ENCODE peak calls at places on chromosome 5, in four cellular contexts. L, H, W and Y are unnamed samples.

GRCh38 chr5:54329731-54330709 is 19.6 kb upstream of the ARL15 start:
- DNase-seq in L (no peak), H (peak; percentile 44), W (no peak), Y (no peak)

GRCh38 chr5:168186289-168187074 is 105.0 kb upstream of the WWC1 start:
- DNase-seq in L (no peak), H (no peak), W (no peak), Y (no peak)

GRCh38 chr5:154273028-154273617 is 82.6 kb downstream of the GALNT10 start:
- DNase-seq in L (no peak), H (peak; percentile 44), W (no peak), Y (peak; percentile 73)

GRCh38 chr5:53369681-53370080 is 110.7 kb upstream of the FST start:
- DNase-seq in L (no peak), H (no peak), W (no peak), Y (no peak)

GRCh38 chr5:149387081-149387611 is 8.1 kb upstream of the IL17B start:
- DNase-seq in L (no peak), H (no peak), W (no peak), Y (no peak)

GRCh38 chr5:103862398-103862797 is 299.8 kb upstream of the NUDT12 start:
- DNase-seq in L (no peak), H (no peak), W (no peak), Y (no peak)

GRCh38 chr5:165139730-165140129 is 1634.3 kb downstream of the MAT2B start:
- DNase-seq in L (no peak), H (no peak), W (no peak), Y (no peak)

GRCh38 chr5:157511656-157512644 is 51.9 kb downstream of the NIPAL4 start:
- DNase-seq in L (peak; percentile 30), H (peak; percentile 86), W (peak; percentile 79), Y (peak; percentile 71)

GRCh38 chr5:98510111-98510510 is 263.4 kb upstream of the RGMB start:
- DNase-seq in L (no peak), H (no peak), W (peak; percentile 0), Y (no peak)

GRCh38 chr5:2128696-2129340 is 246.1 kb upstream of the IRX4 start:
- DNase-seq in L (no peak), H (no peak), W (no peak), Y (no peak)

GRCh38 chr5:127619908-127620479 is 28.9 kb upstream of the CTXN3 start:
- DNase-seq in L (no peak), H (no peak), W (no peak), Y (no peak)

GRCh38 chr5:172528440-172528839 is 74.1 kb upstream of the SH3PXD2B start:
- DNase-seq in L (no peak), H (no peak), W (no peak), Y (no peak)

GRCh38 chr5:161311965-161312364 is 234.6 kb downstream of the GABRB2 start:
- DNase-seq in L (no peak), H (no peak), W (no peak), Y (no peak)

GRCh38 chr5:37738057-37738691 is 101.7 kb downstream of the GDNF start:
- DNase-seq in L (no peak), H (no peak), W (peak; percentile 16), Y (no peak)

GRCh38 chr5:87400305-87400899 is 12.3 kb downstream of the CCNH start:
- DNase-seq in L (no peak), H (peak; percentile 48), W (peak; percentile 13), Y (peak; percentile 30)

GRCh38 chr5:167906209-167906853 is 385.1 kb upstream of the WWC1 start:
- DNase-seq in L (peak; percentile 21), H (no peak), W (no peak), Y (no peak)

DNA sequence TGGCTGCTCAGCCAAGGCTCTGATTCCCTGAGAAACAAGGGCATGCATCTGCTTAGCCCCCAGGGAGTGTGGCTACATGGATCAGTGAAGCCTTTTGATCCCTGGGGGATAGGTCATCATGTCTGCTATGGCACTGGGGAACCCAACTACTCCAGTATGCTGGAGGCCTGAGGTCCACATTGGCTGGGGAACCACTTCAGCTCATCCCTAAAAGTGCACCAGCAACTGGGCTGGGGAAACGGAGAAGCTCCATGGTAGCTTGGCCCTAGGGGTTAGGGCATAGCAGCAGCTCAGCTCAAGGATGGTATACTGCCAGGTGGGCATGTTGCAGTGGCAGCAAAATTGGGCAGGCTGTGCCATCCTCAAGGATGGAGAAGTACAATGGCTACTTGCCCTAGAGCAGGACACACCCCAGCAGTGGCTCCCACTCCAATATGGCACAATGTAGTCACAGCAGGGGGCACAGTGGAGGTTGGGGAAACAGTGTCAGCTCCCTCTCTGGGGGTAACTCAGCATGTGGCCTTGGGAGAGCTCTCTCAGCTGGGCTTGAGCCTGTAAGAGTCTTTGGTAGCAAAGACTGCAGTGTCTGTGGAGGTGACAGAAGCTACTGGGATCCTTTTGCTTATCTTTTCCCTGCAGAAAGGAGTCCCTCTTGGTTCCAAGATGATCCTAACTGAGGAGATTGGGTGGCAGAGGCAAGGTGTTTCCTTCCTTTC is 111.5 kb upstream of the FSTL4 start:
- DNase-seq in L (no peak), H (no peak), W (no peak), Y (no peak)
- TF ChIP-seq HMGXB4 in L (no peak), H (no peak), W (no peak), Y (no peak)

DNA sequence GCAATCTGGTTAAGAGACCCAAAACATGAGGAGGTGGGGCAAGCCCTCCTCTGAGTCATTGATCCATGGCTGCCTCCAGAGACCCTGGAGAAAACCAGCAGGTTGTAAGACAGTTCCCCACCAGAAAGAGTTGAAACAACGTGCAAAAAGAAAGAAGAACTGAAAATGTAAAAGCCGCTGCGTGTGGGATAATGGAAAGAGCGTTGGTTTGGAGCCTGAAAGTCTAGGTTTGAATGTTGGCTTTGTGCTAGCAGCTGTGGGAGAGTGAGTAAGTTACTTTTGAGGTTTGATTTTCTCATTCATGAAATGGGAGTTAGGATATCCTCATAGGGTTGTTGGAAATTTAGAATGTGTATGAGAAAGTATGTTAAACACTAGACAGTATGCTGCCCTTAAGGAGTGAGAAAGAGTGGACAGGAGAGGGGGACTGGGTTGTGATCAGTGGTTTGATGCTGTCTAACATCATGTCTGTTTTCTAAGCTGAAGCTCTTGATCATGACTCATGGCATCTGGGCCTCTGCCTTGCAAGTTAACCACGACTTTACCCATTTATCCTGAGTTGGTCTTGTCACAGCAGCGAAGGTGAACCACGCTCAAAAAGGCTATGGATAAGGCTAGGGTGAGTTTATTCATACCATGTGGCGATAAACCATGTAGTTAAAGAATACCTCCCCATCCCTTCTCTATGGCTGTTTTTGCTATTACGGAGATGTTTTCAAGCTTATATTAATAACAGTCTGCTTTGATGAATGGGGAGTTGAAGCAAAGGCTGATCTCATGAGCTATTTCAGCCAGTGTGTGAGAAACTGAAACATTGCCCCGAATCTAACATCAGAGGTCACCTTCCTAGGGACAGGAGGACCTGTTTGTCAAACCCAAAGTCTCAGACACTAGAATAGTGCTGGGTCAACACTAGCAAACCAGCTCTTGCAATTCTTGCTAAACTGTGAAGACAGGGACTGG is 41.3 kb downstream of the ZNF366 start:
- DNase-seq in L (no peak), H (no peak), W (no peak), Y (no peak)
- TF ChIP-seq ESRRA in L (no peak), H (no peak), W (no peak), Y (no peak)

GRCh38 chr5:137289856-137290255 is 209.3 kb downstream of the SPOCK1 start:
- DNase-seq in L (no peak), H (no peak), W (no peak), Y (no peak)

GRCh38 chr5:137291031-137291430 is 208.1 kb downstream of the SPOCK1 start:
- DNase-seq in L (no peak), H (no peak), W (no peak), Y (no peak)

GRCh38 chr5:137291436-137291835 is 207.7 kb downstream of the SPOCK1 start:
- DNase-seq in L (no peak), H (no peak), W (no peak), Y (no peak)

GRCh38 chr5:137294604-137295003 is 204.5 kb downstream of the SPOCK1 start:
- DNase-seq in L (no peak), H (no peak), W (no peak), Y (no peak)

GRCh38 chr5:137292461-137293025 is 206.6 kb downstream of the SPOCK1 start:
- DNase-seq in L (no peak), H (no peak), W (no peak), Y (no peak)
- TF ChIP-seq HMGXB4 in L (no peak), H (no peak), W (no peak), Y (no peak)

GRCh38 chr5:617896-618295 is 5.8 kb downstream of the CEP72 start:
- DNase-seq in L (no peak), H (no peak), W (no peak), Y (no peak)
- TF ChIP-seq ESRRA in L (no peak), H (no peak), W (no peak), Y (no peak)

GRCh38 chr5:160083012-160083436 is 36.2 kb downstream of the PWWP2A start:
- DNase-seq in L (no peak), H (peak; percentile 42), W (no peak), Y (no peak)
- TF ChIP-seq HMGXB4 in L (no peak), H (no peak), W (no peak), Y (no peak)

GRCh38 chr5:472076-472655 is 29.2 kb downstream of the EXOC3 start:
- DNase-seq in L (peak; percentile 18), H (no peak), W (no peak), Y (peak; percentile 52)
- TF ChIP-seq ESRRA in L (no peak), H (no peak), W (no peak), Y (no peak)